ENCODE peak calls at places on chromosomes 11 and 22, in five cellular contexts. One of them, this sample, is unnamed.

GRCh38 chr11:11309906-11310305 is 43.1 kb downstream of the CSNK2A3 start:
- DNase-seq in brain microvascular endothelial cell: no peak
- DNase-seq in fibroblast of pulmonary artery: no peak
- DNase-seq in spleen: no peak
- DNase-seq in tibial artery: no peak
- DNase-seq in this sample: no peak

GRCh38 chr22:49023161-49023878 is 804.4 kb downstream of the BRD1 start:
- DNase-seq in brain microvascular endothelial cell: no peak
- DNase-seq in spleen: peak; percentile 66
- DNase-seq in fibroblast of pulmonary artery: no peak
- DNase-seq in tibial artery: no peak
- DNase-seq in this sample: peak; percentile 81

GRCh38 chr11:107427569-107428180 is 29.9 kb downstream of the CWF19L2 start:
- DNase-seq in brain microvascular endothelial cell: no peak
- DNase-seq in fibroblast of pulmonary artery: no peak
- DNase-seq in tibial artery: no peak
- DNase-seq in spleen: no peak
- DNase-seq in this sample: no peak

GRCh38 chr22:22210375-22210774 is 34.2 kb upstream of the VPREB1 start:
- DNase-seq in brain microvascular endothelial cell: peak; percentile 56
- DNase-seq in spleen: no peak
- DNase-seq in fibroblast of pulmonary artery: peak; percentile 54
- DNase-seq in tibial artery: no peak
- DNase-seq in this sample: peak; percentile 80

GRCh38 chr22:45450931-45451651 is 37.6 kb downstream of the RIBC2 start:
- DNase-seq in spleen: no peak
- DNase-seq in fibroblast of pulmonary artery: peak; percentile 80
- DNase-seq in tibial artery: peak; percentile 65
- DNase-seq in brain microvascular endothelial cell: no peak
- DNase-seq in this sample: peak; percentile 95

GRCh38 chr11:63764712-63765631 is 3.6 kb downstream of the ZFTA start:
- DNase-seq in spleen: no peak
- DNase-seq in brain microvascular endothelial cell: no peak
- DNase-seq in tibial artery: no peak
- DNase-seq in fibroblast of pulmonary artery: peak; percentile 50
- DNase-seq in this sample: peak; percentile 90

GRCh38 chr11:112537846-112538330 is 277.2 kb upstream of the PLET1 start:
- DNase-seq in tibial artery: no peak
- DNase-seq in fibroblast of pulmonary artery: no peak
- DNase-seq in spleen: no peak
- DNase-seq in brain microvascular endothelial cell: no peak
- DNase-seq in this sample: no peak

GRCh38 chr11:70650075-70650909 is 252.0 kb downstream of the CTTN start:
- DNase-seq in spleen: no peak
- DNase-seq in brain microvascular endothelial cell: peak; percentile 64
- DNase-seq in fibroblast of pulmonary artery: peak; percentile 68
- DNase-seq in tibial artery: no peak
- DNase-seq in this sample: peak; percentile 98

GRCh38 chr11:79506124-79506523 is 65.3 kb upstream of the TENM4 start:
- DNase-seq in tibial artery: no peak
- DNase-seq in fibroblast of pulmonary artery: no peak
- DNase-seq in spleen: no peak
- DNase-seq in brain microvascular endothelial cell: no peak
- DNase-seq in this sample: no peak

GRCh38 chr11:127521413-127521812 is 520.8 kb upstream of the KIRREL3 start:
- DNase-seq in tibial artery: no peak
- DNase-seq in spleen: no peak
- DNase-seq in brain microvascular endothelial cell: no peak
- DNase-seq in fibroblast of pulmonary artery: no peak
- DNase-seq in this sample: no peak

GRCh38 chr11:1157645-1158591 is at the start of gene MUC5AC:
- DNase-seq in tibial artery: no peak
- DNase-seq in spleen: peak; percentile 72
- DNase-seq in brain microvascular endothelial cell: no peak
- DNase-seq in fibroblast of pulmonary artery: no peak
- DNase-seq in this sample: peak; percentile 82

GRCh38 chr22:22446527-22446926 is 62.0 kb downstream of the ZNF280B start:
- DNase-seq in brain microvascular endothelial cell: no peak
- DNase-seq in spleen: no peak
- DNase-seq in tibial artery: no peak
- DNase-seq in fibroblast of pulmonary artery: no peak
- DNase-seq in this sample: no peak

GRCh38 chr11:117096140-117096972 is 1.9 kb downstream of the SIK3 start:
- DNase-seq in fibroblast of pulmonary artery: no peak
- DNase-seq in brain microvascular endothelial cell: no peak
- DNase-seq in spleen: no peak
- DNase-seq in tibial artery: no peak
- DNase-seq in this sample: peak; percentile 80

GRCh38 chr11:45390407-45390806 is 104.3 kb upstream of the SYT13 start:
- DNase-seq in fibroblast of pulmonary artery: no peak
- DNase-seq in brain microvascular endothelial cell: peak; percentile 13
- DNase-seq in tibial artery: no peak
- DNase-seq in spleen: no peak
- DNase-seq in this sample: peak; percentile 86

GRCh38 chr22:46791201-46791731 is 28.8 kb downstream of the TBC1D22A start:
- DNase-seq in fibroblast of pulmonary artery: peak; percentile 33
- DNase-seq in tibial artery: peak; percentile 50
- DNase-seq in brain microvascular endothelial cell: peak; percentile 75
- DNase-seq in spleen: peak; percentile 89
- DNase-seq in this sample: peak; percentile 98

GRCh38 chr11:17608830-17609229 is 61.8 kb downstream of the OTOG start:
- DNase-seq in brain microvascular endothelial cell: no peak
- DNase-seq in tibial artery: no peak
- DNase-seq in spleen: no peak
- DNase-seq in fibroblast of pulmonary artery: no peak
- DNase-seq in this sample: no peak

GRCh38 chr11:13891911-13892310 is 70.6 kb upstream of the SPON1 start:
- DNase-seq in spleen: no peak
- DNase-seq in brain microvascular endothelial cell: no peak
- DNase-seq in fibroblast of pulmonary artery: no peak
- DNase-seq in tibial artery: no peak
- DNase-seq in this sample: no peak

DNA sequence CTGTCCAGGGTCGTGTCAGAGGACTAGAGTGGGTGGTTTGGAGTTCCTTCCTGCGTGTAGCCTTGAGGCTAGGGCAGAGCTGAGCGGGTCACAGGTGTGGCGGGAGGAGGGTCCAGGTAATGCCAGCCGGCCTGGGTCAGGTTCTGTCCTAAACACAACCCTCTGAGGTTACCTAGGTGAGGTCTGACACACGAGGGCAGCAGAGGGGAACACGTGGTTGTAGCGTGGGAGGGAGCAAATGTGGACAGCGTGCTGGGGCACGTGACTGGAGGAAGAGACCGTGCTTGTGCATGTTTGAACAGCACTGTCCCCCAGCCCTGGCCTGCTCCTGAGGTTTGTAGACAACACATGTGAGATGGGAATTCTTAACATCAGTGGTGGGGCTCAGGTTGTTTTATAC is 13.1 kb downstream of the MOV10L1 start:
- DNase-seq in brain microvascular endothelial cell: no peak
- DNase-seq in tibial artery: no peak
- DNase-seq in fibroblast of pulmonary artery: no peak
- DNase-seq in spleen: no peak
- DNase-seq in this sample: no peak
- TF ChIP-seq CTCF in brain microvascular endothelial cell: no peak
- TF ChIP-seq CTCF in tibial artery: no peak
- TF ChIP-seq CTCF in fibroblast of pulmonary artery: no peak
- TF ChIP-seq CTCF in spleen: no peak
- TF ChIP-seq CTCF in this sample: no peak

GRCh38 chr11:27497911-27498310 is 8.7 kb downstream of the LIN7C start:
- DNase-seq in fibroblast of pulmonary artery: no peak
- DNase-seq in spleen: no peak
- DNase-seq in brain microvascular endothelial cell: no peak
- DNase-seq in tibial artery: no peak
- DNase-seq in this sample: no peak

GRCh38 chr11:27495710-27496300 is 10.8 kb downstream of the LIN7C start:
- DNase-seq in brain microvascular endothelial cell: no peak
- DNase-seq in tibial artery: no peak
- DNase-seq in fibroblast of pulmonary artery: no peak
- DNase-seq in spleen: no peak
- DNase-seq in this sample: no peak

GRCh38 chr11:27501102-27501501 is 5.5 kb downstream of the LIN7C start:
- DNase-seq in fibroblast of pulmonary artery: no peak
- DNase-seq in tibial artery: no peak
- DNase-seq in brain microvascular endothelial cell: no peak
- DNase-seq in spleen: no peak
- DNase-seq in this sample: no peak

GRCh38 chr11:27496461-27496860 is 10.1 kb downstream of the LIN7C start:
- DNase-seq in fibroblast of pulmonary artery: peak; percentile 15
- DNase-seq in spleen: no peak
- DNase-seq in tibial artery: no peak
- DNase-seq in brain microvascular endothelial cell: no peak
- DNase-seq in this sample: peak; percentile 46

DNA sequence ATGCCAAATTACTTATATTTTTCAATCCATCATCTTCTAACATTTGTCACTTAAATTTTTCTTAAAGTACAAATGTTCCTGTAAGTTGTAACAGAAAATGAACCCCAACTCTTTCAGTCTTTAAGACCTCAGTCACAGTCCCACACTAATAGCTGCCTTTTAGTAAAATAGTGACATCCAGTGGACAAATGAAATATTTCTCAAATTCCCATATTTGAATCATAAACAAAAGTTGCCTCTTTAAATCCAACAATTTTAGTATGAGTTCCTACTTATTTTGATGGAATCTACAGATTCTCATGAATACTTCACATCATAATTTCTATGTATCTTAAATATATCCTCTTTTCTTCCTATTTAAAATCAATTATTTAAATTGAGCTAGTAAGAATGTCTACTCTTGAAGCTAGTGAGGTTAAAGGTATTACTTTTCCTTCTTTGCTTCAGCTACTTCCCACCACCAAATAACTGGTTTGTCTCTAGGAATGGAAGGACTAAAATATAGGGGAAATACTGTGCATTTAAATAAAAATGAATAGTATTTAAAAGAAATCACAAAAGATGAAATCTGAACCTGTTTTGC is 9.2 kb downstream of the LIN7C start:
- DNase-seq in tibial artery: no peak
- DNase-seq in fibroblast of pulmonary artery: peak; percentile 52
- DNase-seq in spleen: no peak
- DNase-seq in brain microvascular endothelial cell: no peak
- DNase-seq in this sample: no peak
- TF ChIP-seq CTCF in tibial artery: peak; percentile 42
- TF ChIP-seq CTCF in fibroblast of pulmonary artery: peak; percentile 53
- TF ChIP-seq CTCF in spleen: peak; percentile 41
- TF ChIP-seq CTCF in brain microvascular endothelial cell: peak; percentile 24
- TF ChIP-seq CTCF in this sample: peak; percentile 55

DNA sequence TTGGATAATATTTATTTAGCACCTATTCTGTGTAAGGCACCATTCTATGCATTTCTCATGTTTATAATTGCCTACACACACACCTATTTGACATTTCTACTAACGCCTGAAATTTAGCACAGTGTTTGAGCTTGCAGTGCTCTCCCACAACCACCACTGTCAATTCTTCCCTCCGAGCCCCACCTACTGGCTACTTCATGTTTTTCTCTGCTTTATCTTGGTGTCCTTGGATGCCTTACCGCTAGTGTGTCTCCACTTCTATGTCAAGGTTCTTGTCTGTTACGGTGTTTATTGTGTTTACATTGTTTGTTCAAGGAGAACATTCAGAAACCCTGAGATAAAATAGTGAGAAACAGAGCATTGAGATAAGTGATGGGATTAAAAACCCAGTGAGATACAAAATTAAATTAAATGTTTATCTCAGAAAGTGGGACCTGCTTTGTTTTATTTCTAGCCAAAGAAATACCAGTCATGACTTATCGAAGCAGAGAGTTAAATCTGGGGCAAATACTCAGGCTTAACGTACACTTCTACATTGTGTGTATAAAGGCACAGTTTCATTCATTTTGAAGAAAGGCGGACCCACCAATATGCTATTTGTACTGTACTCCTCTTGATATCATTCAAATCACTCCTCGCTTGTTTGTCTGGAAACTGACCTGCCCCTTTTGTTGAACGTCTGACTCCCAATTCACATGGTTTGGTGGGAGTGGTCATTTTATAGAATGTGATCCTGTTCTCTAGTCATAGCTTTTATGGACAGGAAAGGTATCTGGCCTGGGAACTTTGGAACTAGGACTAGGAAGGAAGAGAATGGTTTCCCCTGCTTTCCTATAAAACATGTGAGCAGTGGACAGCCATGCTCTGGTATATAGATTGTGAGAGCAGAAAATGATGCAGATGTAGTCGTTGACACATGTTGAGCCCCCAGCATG is 39.2 kb upstream of the SLC36A4 start:
- DNase-seq in spleen: no peak
- DNase-seq in tibial artery: no peak
- DNase-seq in brain microvascular endothelial cell: peak; percentile 53
- DNase-seq in fibroblast of pulmonary artery: peak; percentile 57
- DNase-seq in this sample: no peak
- TF ChIP-seq CTCF in spleen: peak; percentile 46
- TF ChIP-seq CTCF in tibial artery: peak; percentile 21
- TF ChIP-seq CTCF in brain microvascular endothelial cell: peak; percentile 76
- TF ChIP-seq CTCF in fibroblast of pulmonary artery: peak; percentile 70
- TF ChIP-seq CTCF in this sample: peak; percentile 54

GRCh38 chr22:23744001-23744400 is 6.9 kb downstream of the ZNF70 start:
- DNase-seq in spleen: no peak
- DNase-seq in fibroblast of pulmonary artery: no peak
- DNase-seq in brain microvascular endothelial cell: no peak
- DNase-seq in tibial artery: no peak
- DNase-seq in this sample: peak; percentile 65

GRCh38 chr22:23744485-23744884 is 6.4 kb downstream of the ZNF70 start:
- DNase-seq in spleen: no peak
- DNase-seq in brain microvascular endothelial cell: no peak
- DNase-seq in tibial artery: no peak
- DNase-seq in fibroblast of pulmonary artery: no peak
- DNase-seq in this sample: no peak

GRCh38 chr22:23745780-23746179 is 5.1 kb downstream of the ZNF70 start:
- DNase-seq in fibroblast of pulmonary artery: no peak
- DNase-seq in spleen: no peak
- DNase-seq in brain microvascular endothelial cell: no peak
- DNase-seq in tibial artery: no peak
- DNase-seq in this sample: peak; percentile 64

GRCh38 chr22:23743303-23743705 is 7.6 kb downstream of the ZNF70 start:
- DNase-seq in fibroblast of pulmonary artery: no peak
- DNase-seq in brain microvascular endothelial cell: no peak
- DNase-seq in tibial artery: no peak
- DNase-seq in spleen: no peak
- DNase-seq in this sample: peak; percentile 49

DNA sequence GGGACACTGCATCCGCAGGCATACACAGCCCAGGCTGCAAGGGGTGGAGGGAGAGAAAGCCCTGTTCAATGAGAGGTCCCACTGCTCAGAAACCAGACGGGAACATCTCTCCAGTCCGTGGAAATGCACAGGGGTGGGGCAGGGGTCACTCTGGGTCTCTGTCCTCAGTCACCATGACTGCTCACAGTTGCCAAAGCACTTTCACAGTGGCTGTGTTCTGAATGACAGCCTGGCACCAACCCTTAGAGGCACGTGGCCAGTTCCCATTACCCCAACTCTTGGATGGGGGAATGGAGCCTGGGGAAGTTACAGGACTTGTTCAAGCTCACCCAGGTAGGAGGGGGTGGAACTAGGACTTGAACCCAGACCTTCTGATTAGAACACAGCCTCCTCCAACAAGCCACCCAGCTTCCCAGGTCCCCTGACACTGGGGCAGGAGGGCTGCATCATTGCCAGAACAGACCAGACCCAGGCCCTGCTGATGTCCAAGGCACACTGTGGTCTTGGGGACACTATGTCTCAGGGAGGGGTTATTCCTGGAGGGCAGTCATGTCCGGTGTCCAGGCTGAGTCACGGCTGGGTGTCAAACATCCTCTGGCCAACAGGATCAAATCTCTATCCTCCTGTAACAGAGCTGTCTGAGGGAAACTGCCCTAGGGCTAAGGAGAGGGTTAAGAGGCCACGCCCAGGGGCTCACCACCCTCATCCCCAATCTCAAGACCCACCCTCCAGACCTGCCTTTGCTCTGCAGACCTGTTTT is 8.2 kb downstream of the ZNF70 start:
- DNase-seq in spleen: no peak
- DNase-seq in tibial artery: no peak
- DNase-seq in brain microvascular endothelial cell: no peak
- DNase-seq in fibroblast of pulmonary artery: no peak
- DNase-seq in this sample: peak; percentile 81
- TF ChIP-seq CTCF in spleen: no peak
- TF ChIP-seq CTCF in tibial artery: no peak
- TF ChIP-seq CTCF in brain microvascular endothelial cell: no peak
- TF ChIP-seq CTCF in fibroblast of pulmonary artery: no peak
- TF ChIP-seq CTCF in this sample: no peak

This sample was measured in osteoblast.